ENCODE peak calls at places on chromosomes 12 and 14, in nine cellular contexts. One of them, this sample, is unnamed.

GRCh38 chr14:100567009-100567876 is 20.0 kb downstream of the BEGAIN start:
- DNase-seq in Kasumi-1: no peak
- DNase-seq in omental fat pad: no peak
- DNase-seq in AG10803: no peak
- DNase-seq in stimulated activated effector memory CD8-positive, alpha-beta T cell treated with anti-CD3 and anti-CD28 coated beads, Interleukin-12 subunit alpha, Interleukin-12 subunit beta, amount 100 ng/mL, for 72 hours: no peak
- DNase-seq in neural crest cell: no peak
- DNase-seq in neuronal stem cell: no peak
- DNase-seq in amniotic stem cell: no peak
- DNase-seq in cardiac fibroblast: no peak
- DNase-seq in this sample: no peak

GRCh38 chr12:47504775-47505446 is 200.9 kb downstream of the RPAP3 start:
- DNase-seq in stimulated activated effector memory CD8-positive, alpha-beta T cell treated with anti-CD3 and anti-CD28 coated beads, Interleukin-12 subunit alpha, Interleukin-12 subunit beta, amount 100 ng/mL, for 72 hours: no peak
- DNase-seq in amniotic stem cell: peak; percentile 43
- DNase-seq in Kasumi-1: no peak
- DNase-seq in cardiac fibroblast: peak; percentile 30
- DNase-seq in neuronal stem cell: no peak
- DNase-seq in AG10803: peak; percentile 69
- DNase-seq in omental fat pad: no peak
- DNase-seq in neural crest cell: no peak
- DNase-seq in this sample: no peak

GRCh38 chr12:77845831-77846230 is 15.1 kb downstream of the NAV3 start:
- DNase-seq in AG10803: peak; percentile 18
- DNase-seq in amniotic stem cell: peak; percentile 28
- DNase-seq in stimulated activated effector memory CD8-positive, alpha-beta T cell treated with anti-CD3 and anti-CD28 coated beads, Interleukin-12 subunit alpha, Interleukin-12 subunit beta, amount 100 ng/mL, for 72 hours: no peak
- DNase-seq in omental fat pad: no peak
- DNase-seq in neural crest cell: no peak
- DNase-seq in cardiac fibroblast: peak; percentile 42
- DNase-seq in Kasumi-1: no peak
- DNase-seq in neuronal stem cell: no peak
- DNase-seq in this sample: no peak

GRCh38 chr14:63510538-63510937 is 32.6 kb downstream of the PPP2R5E start:
- DNase-seq in amniotic stem cell: no peak
- DNase-seq in stimulated activated effector memory CD8-positive, alpha-beta T cell treated with anti-CD3 and anti-CD28 coated beads, Interleukin-12 subunit alpha, Interleukin-12 subunit beta, amount 100 ng/mL, for 72 hours: peak; percentile 56
- DNase-seq in cardiac fibroblast: no peak
- DNase-seq in omental fat pad: no peak
- DNase-seq in neuronal stem cell: no peak
- DNase-seq in neural crest cell: no peak
- DNase-seq in AG10803: no peak
- DNase-seq in Kasumi-1: peak; percentile 53
- DNase-seq in this sample: no peak

GRCh38 chr14:70735043-70735442 is 74.3 kb downstream of the MAP3K9 start:
- DNase-seq in omental fat pad: no peak
- DNase-seq in cardiac fibroblast: peak; percentile 10
- DNase-seq in AG10803: no peak
- DNase-seq in neural crest cell: no peak
- DNase-seq in Kasumi-1: no peak
- DNase-seq in stimulated activated effector memory CD8-positive, alpha-beta T cell treated with anti-CD3 and anti-CD28 coated beads, Interleukin-12 subunit alpha, Interleukin-12 subunit beta, amount 100 ng/mL, for 72 hours: no peak
- DNase-seq in neuronal stem cell: no peak
- DNase-seq in amniotic stem cell: no peak
- DNase-seq in this sample: no peak

GRCh38 chr14:61564623-61565091 is 130.7 kb upstream of the HIF1A start:
- DNase-seq in omental fat pad: peak; percentile 24
- DNase-seq in neural crest cell: no peak
- DNase-seq in amniotic stem cell: peak; percentile 75
- DNase-seq in cardiac fibroblast: peak; percentile 94
- DNase-seq in neuronal stem cell: no peak
- DNase-seq in stimulated activated effector memory CD8-positive, alpha-beta T cell treated with anti-CD3 and anti-CD28 coated beads, Interleukin-12 subunit alpha, Interleukin-12 subunit beta, amount 100 ng/mL, for 72 hours: no peak
- DNase-seq in AG10803: peak; percentile 96
- DNase-seq in Kasumi-1: no peak
- DNase-seq in this sample: no peak

GRCh38 chr14:65824285-65824977 is 411.9 kb downstream of the FUT8 start:
- DNase-seq in neural crest cell: peak; percentile 67
- DNase-seq in amniotic stem cell: peak; percentile 43
- DNase-seq in Kasumi-1: peak; percentile 82
- DNase-seq in neuronal stem cell: peak; percentile 47
- DNase-seq in AG10803: peak; percentile 70
- DNase-seq in cardiac fibroblast: peak; percentile 84
- DNase-seq in stimulated activated effector memory CD8-positive, alpha-beta T cell treated with anti-CD3 and anti-CD28 coated beads, Interleukin-12 subunit alpha, Interleukin-12 subunit beta, amount 100 ng/mL, for 72 hours: peak; percentile 72
- DNase-seq in omental fat pad: no peak
- DNase-seq in this sample: peak; percentile 26

GRCh38 chr12:96201272-96202227 is 7.4 kb downstream of the ELK3 start:
- DNase-seq in neuronal stem cell: no peak
- DNase-seq in stimulated activated effector memory CD8-positive, alpha-beta T cell treated with anti-CD3 and anti-CD28 coated beads, Interleukin-12 subunit alpha, Interleukin-12 subunit beta, amount 100 ng/mL, for 72 hours: no peak
- DNase-seq in cardiac fibroblast: no peak
- DNase-seq in amniotic stem cell: no peak
- DNase-seq in Kasumi-1: no peak
- DNase-seq in omental fat pad: no peak
- DNase-seq in AG10803: no peak
- DNase-seq in neural crest cell: no peak
- DNase-seq in this sample: no peak

GRCh38 chr14:69982220-69982795 is 103.1 kb downstream of the SMOC1 start:
- DNase-seq in neuronal stem cell: no peak
- DNase-seq in omental fat pad: no peak
- DNase-seq in cardiac fibroblast: no peak
- DNase-seq in stimulated activated effector memory CD8-positive, alpha-beta T cell treated with anti-CD3 and anti-CD28 coated beads, Interleukin-12 subunit alpha, Interleukin-12 subunit beta, amount 100 ng/mL, for 72 hours: no peak
- DNase-seq in Kasumi-1: no peak
- DNase-seq in AG10803: no peak
- DNase-seq in neural crest cell: no peak
- DNase-seq in amniotic stem cell: no peak
- DNase-seq in this sample: no peak

GRCh38 chr12:130658106-130658505 is 58.0 kb downstream of the RIMBP2 start:
- DNase-seq in omental fat pad: no peak
- DNase-seq in stimulated activated effector memory CD8-positive, alpha-beta T cell treated with anti-CD3 and anti-CD28 coated beads, Interleukin-12 subunit alpha, Interleukin-12 subunit beta, amount 100 ng/mL, for 72 hours: no peak
- DNase-seq in AG10803: no peak
- DNase-seq in amniotic stem cell: no peak
- DNase-seq in cardiac fibroblast: no peak
- DNase-seq in Kasumi-1: no peak
- DNase-seq in neural crest cell: no peak
- DNase-seq in neuronal stem cell: no peak
- DNase-seq in this sample: no peak

GRCh38 chr12:100857418-100857817 is 62.8 kb downstream of the ANO4 start:
- DNase-seq in cardiac fibroblast: no peak
- DNase-seq in neuronal stem cell: no peak
- DNase-seq in amniotic stem cell: no peak
- DNase-seq in AG10803: no peak
- DNase-seq in omental fat pad: no peak
- DNase-seq in Kasumi-1: no peak
- DNase-seq in neural crest cell: no peak
- DNase-seq in stimulated activated effector memory CD8-positive, alpha-beta T cell treated with anti-CD3 and anti-CD28 coated beads, Interleukin-12 subunit alpha, Interleukin-12 subunit beta, amount 100 ng/mL, for 72 hours: no peak
- DNase-seq in this sample: no peak

GRCh38 chr12:92144045-92144630 is 1.5 kb downstream of the BTG1 start:
- DNase-seq in cardiac fibroblast: peak; percentile 98
- DNase-seq in neural crest cell: peak; percentile 60
- DNase-seq in Kasumi-1: peak; percentile 83
- DNase-seq in AG10803: peak; percentile 96
- DNase-seq in neuronal stem cell: peak; percentile 84
- DNase-seq in omental fat pad: no peak
- DNase-seq in amniotic stem cell: peak; percentile 89
- DNase-seq in stimulated activated effector memory CD8-positive, alpha-beta T cell treated with anti-CD3 and anti-CD28 coated beads, Interleukin-12 subunit alpha, Interleukin-12 subunit beta, amount 100 ng/mL, for 72 hours: peak; percentile 81
- DNase-seq in this sample: peak; percentile 46

GRCh38 chr14:88005978-88006851 is 1.3 kb downstream of the GPR65 start:
- DNase-seq in Kasumi-1: peak; percentile 73
- DNase-seq in amniotic stem cell: no peak
- DNase-seq in neural crest cell: no peak
- DNase-seq in cardiac fibroblast: no peak
- DNase-seq in stimulated activated effector memory CD8-positive, alpha-beta T cell treated with anti-CD3 and anti-CD28 coated beads, Interleukin-12 subunit alpha, Interleukin-12 subunit beta, amount 100 ng/mL, for 72 hours: peak; percentile 74
- DNase-seq in neuronal stem cell: no peak
- DNase-seq in AG10803: peak; percentile 15
- DNase-seq in omental fat pad: no peak
- DNase-seq in this sample: peak; percentile 49

GRCh38 chr14:74382231-74382630 is 34.0 kb downstream of the VRTN start:
- DNase-seq in omental fat pad: no peak
- DNase-seq in AG10803: no peak
- DNase-seq in cardiac fibroblast: no peak
- DNase-seq in Kasumi-1: no peak
- DNase-seq in amniotic stem cell: no peak
- DNase-seq in neuronal stem cell: no peak
- DNase-seq in stimulated activated effector memory CD8-positive, alpha-beta T cell treated with anti-CD3 and anti-CD28 coated beads, Interleukin-12 subunit alpha, Interleukin-12 subunit beta, amount 100 ng/mL, for 72 hours: no peak
- DNase-seq in neural crest cell: no peak
- DNase-seq in this sample: no peak

GRCh38 chr14:90443161-90444076 is 46.6 kb downstream of the CALM1 start:
- DNase-seq in omental fat pad: no peak
- DNase-seq in stimulated activated effector memory CD8-positive, alpha-beta T cell treated with anti-CD3 and anti-CD28 coated beads, Interleukin-12 subunit alpha, Interleukin-12 subunit beta, amount 100 ng/mL, for 72 hours: no peak
- DNase-seq in cardiac fibroblast: no peak
- DNase-seq in neuronal stem cell: no peak
- DNase-seq in AG10803: no peak
- DNase-seq in Kasumi-1: no peak
- DNase-seq in neural crest cell: no peak
- DNase-seq in amniotic stem cell: no peak
- DNase-seq in this sample: no peak

GRCh38 chr12:62840311-62840710 is 94.6 kb downstream of the PPM1H start:
- DNase-seq in cardiac fibroblast: no peak
- DNase-seq in amniotic stem cell: no peak
- DNase-seq in neuronal stem cell: no peak
- DNase-seq in neural crest cell: no peak
- DNase-seq in AG10803: peak; percentile 22
- DNase-seq in Kasumi-1: no peak
- DNase-seq in omental fat pad: no peak
- DNase-seq in stimulated activated effector memory CD8-positive, alpha-beta T cell treated with anti-CD3 and anti-CD28 coated beads, Interleukin-12 subunit alpha, Interleukin-12 subunit beta, amount 100 ng/mL, for 72 hours: no peak
- DNase-seq in this sample: no peak

GRCh38 chr12:77816196-77816595 is 14.5 kb upstream of the NAV3 start:
- DNase-seq in omental fat pad: no peak
- DNase-seq in Kasumi-1: no peak
- DNase-seq in neuronal stem cell: no peak
- DNase-seq in neural crest cell: no peak
- DNase-seq in AG10803: no peak
- DNase-seq in cardiac fibroblast: no peak
- DNase-seq in amniotic stem cell: no peak
- DNase-seq in stimulated activated effector memory CD8-positive, alpha-beta T cell treated with anti-CD3 and anti-CD28 coated beads, Interleukin-12 subunit alpha, Interleukin-12 subunit beta, amount 100 ng/mL, for 72 hours: no peak
- DNase-seq in this sample: no peak

GRCh38 chr14:71395151-71395604 is 487.9 kb downstream of the PCNX1 start:
- DNase-seq in neural crest cell: no peak
- DNase-seq in amniotic stem cell: no peak
- DNase-seq in cardiac fibroblast: peak; percentile 33
- DNase-seq in omental fat pad: no peak
- DNase-seq in neuronal stem cell: no peak
- DNase-seq in Kasumi-1: no peak
- DNase-seq in AG10803: peak; percentile 86
- DNase-seq in stimulated activated effector memory CD8-positive, alpha-beta T cell treated with anti-CD3 and anti-CD28 coated beads, Interleukin-12 subunit alpha, Interleukin-12 subunit beta, amount 100 ng/mL, for 72 hours: peak; percentile 66
- DNase-seq in this sample: no peak

GRCh38 chr14:63200767-63201166 is 3.5 kb upstream of the RHOJ start:
- DNase-seq in Kasumi-1: no peak
- DNase-seq in AG10803: no peak
- DNase-seq in omental fat pad: no peak
- DNase-seq in neural crest cell: no peak
- DNase-seq in cardiac fibroblast: no peak
- DNase-seq in neuronal stem cell: no peak
- DNase-seq in amniotic stem cell: no peak
- DNase-seq in stimulated activated effector memory CD8-positive, alpha-beta T cell treated with anti-CD3 and anti-CD28 coated beads, Interleukin-12 subunit alpha, Interleukin-12 subunit beta, amount 100 ng/mL, for 72 hours: no peak
- DNase-seq in this sample: no peak

GRCh38 chr12:108150436-108150835 is 21.3 kb downstream of the WSCD2 start:
- DNase-seq in AG10803: no peak
- DNase-seq in neural crest cell: no peak
- DNase-seq in stimulated activated effector memory CD8-positive, alpha-beta T cell treated with anti-CD3 and anti-CD28 coated beads, Interleukin-12 subunit alpha, Interleukin-12 subunit beta, amount 100 ng/mL, for 72 hours: no peak
- DNase-seq in Kasumi-1: no peak
- DNase-seq in omental fat pad: no peak
- DNase-seq in neuronal stem cell: no peak
- DNase-seq in cardiac fibroblast: no peak
- DNase-seq in amniotic stem cell: no peak
- DNase-seq in this sample: no peak

GRCh38 chr12:15278816-15279658 is 43.3 kb upstream of the PTPRO start:
- DNase-seq in neuronal stem cell: no peak
- DNase-seq in omental fat pad: no peak
- DNase-seq in AG10803: peak; percentile 81
- DNase-seq in amniotic stem cell: no peak
- DNase-seq in Kasumi-1: peak; percentile 80
- DNase-seq in stimulated activated effector memory CD8-positive, alpha-beta T cell treated with anti-CD3 and anti-CD28 coated beads, Interleukin-12 subunit alpha, Interleukin-12 subunit beta, amount 100 ng/mL, for 72 hours: no peak
- DNase-seq in cardiac fibroblast: peak; percentile 85
- DNase-seq in neural crest cell: no peak
- DNase-seq in this sample: no peak

GRCh38 chr14:30227871-30228270 is 300.2 kb upstream of the PRKD1 start:
- DNase-seq in stimulated activated effector memory CD8-positive, alpha-beta T cell treated with anti-CD3 and anti-CD28 coated beads, Interleukin-12 subunit alpha, Interleukin-12 subunit beta, amount 100 ng/mL, for 72 hours: no peak
- DNase-seq in amniotic stem cell: no peak
- DNase-seq in AG10803: peak; percentile 58
- DNase-seq in cardiac fibroblast: peak; percentile 68
- DNase-seq in omental fat pad: no peak
- DNase-seq in Kasumi-1: no peak
- DNase-seq in neuronal stem cell: no peak
- DNase-seq in neural crest cell: no peak
- DNase-seq in this sample: no peak

GRCh38 chr12:107776171-107776570 is 1.7 kb downstream of the ASCL4 start:
- DNase-seq in Kasumi-1: no peak
- DNase-seq in stimulated activated effector memory CD8-positive, alpha-beta T cell treated with anti-CD3 and anti-CD28 coated beads, Interleukin-12 subunit alpha, Interleukin-12 subunit beta, amount 100 ng/mL, for 72 hours: no peak
- DNase-seq in cardiac fibroblast: no peak
- DNase-seq in omental fat pad: no peak
- DNase-seq in AG10803: no peak
- DNase-seq in neuronal stem cell: no peak
- DNase-seq in amniotic stem cell: no peak
- DNase-seq in neural crest cell: no peak
- DNase-seq in this sample: no peak

GRCh38 chr12:122641976-122642375 is 61.2 kb downstream of the HCAR2 start:
- DNase-seq in neural crest cell: no peak
- DNase-seq in omental fat pad: no peak
- DNase-seq in AG10803: peak; percentile 18
- DNase-seq in stimulated activated effector memory CD8-positive, alpha-beta T cell treated with anti-CD3 and anti-CD28 coated beads, Interleukin-12 subunit alpha, Interleukin-12 subunit beta, amount 100 ng/mL, for 72 hours: no peak
- DNase-seq in cardiac fibroblast: peak; percentile 38
- DNase-seq in amniotic stem cell: no peak
- DNase-seq in Kasumi-1: no peak
- DNase-seq in neuronal stem cell: no peak
- DNase-seq in this sample: no peak

GRCh38 chr12:111030800-111031199 is 110.4 kb upstream of the MYL2 start:
- DNase-seq in Kasumi-1: no peak
- DNase-seq in neuronal stem cell: no peak
- DNase-seq in stimulated activated effector memory CD8-positive, alpha-beta T cell treated with anti-CD3 and anti-CD28 coated beads, Interleukin-12 subunit alpha, Interleukin-12 subunit beta, amount 100 ng/mL, for 72 hours: no peak
- DNase-seq in cardiac fibroblast: no peak
- DNase-seq in omental fat pad: no peak
- DNase-seq in AG10803: no peak
- DNase-seq in amniotic stem cell: no peak
- DNase-seq in neural crest cell: no peak
- DNase-seq in this sample: no peak

GRCh38 chr14:31962920-31963319 is 114.2 kb upstream of the ARHGAP5 start:
- DNase-seq in neuronal stem cell: peak; percentile 42
- DNase-seq in stimulated activated effector memory CD8-positive, alpha-beta T cell treated with anti-CD3 and anti-CD28 coated beads, Interleukin-12 subunit alpha, Interleukin-12 subunit beta, amount 100 ng/mL, for 72 hours: no peak
- DNase-seq in omental fat pad: no peak
- DNase-seq in cardiac fibroblast: no peak
- DNase-seq in amniotic stem cell: no peak
- DNase-seq in Kasumi-1: no peak
- DNase-seq in neural crest cell: no peak
- DNase-seq in AG10803: no peak
- DNase-seq in this sample: no peak

GRCh38 chr12:131860472-131861260 is 32.5 kb downstream of the MMP17 start:
- DNase-seq in AG10803: peak; percentile 86
- DNase-seq in amniotic stem cell: no peak
- DNase-seq in neuronal stem cell: peak; percentile 21
- DNase-seq in omental fat pad: no peak
- DNase-seq in Kasumi-1: no peak
- DNase-seq in cardiac fibroblast: peak; percentile 65
- DNase-seq in neural crest cell: no peak
- DNase-seq in stimulated activated effector memory CD8-positive, alpha-beta T cell treated with anti-CD3 and anti-CD28 coated beads, Interleukin-12 subunit alpha, Interleukin-12 subunit beta, amount 100 ng/mL, for 72 hours: no peak
- DNase-seq in this sample: no peak

GRCh38 chr12:104485651-104486341 is 29.0 kb downstream of the CHST11 start:
- DNase-seq in cardiac fibroblast: no peak
- DNase-seq in stimulated activated effector memory CD8-positive, alpha-beta T cell treated with anti-CD3 and anti-CD28 coated beads, Interleukin-12 subunit alpha, Interleukin-12 subunit beta, amount 100 ng/mL, for 72 hours: no peak
- DNase-seq in neural crest cell: no peak
- DNase-seq in AG10803: no peak
- DNase-seq in amniotic stem cell: no peak
- DNase-seq in neuronal stem cell: no peak
- DNase-seq in Kasumi-1: peak; percentile 87
- DNase-seq in omental fat pad: no peak
- DNase-seq in this sample: no peak

GRCh38 chr12:100141998-100142850 is 450 bp downstream of the BLTP3B start:
- DNase-seq in Kasumi-1: peak; percentile 64
- DNase-seq in neuronal stem cell: peak; percentile 60
- DNase-seq in amniotic stem cell: no peak
- DNase-seq in omental fat pad: no peak
- DNase-seq in AG10803: peak; percentile 11
- DNase-seq in neural crest cell: peak; percentile 65
- DNase-seq in stimulated activated effector memory CD8-positive, alpha-beta T cell treated with anti-CD3 and anti-CD28 coated beads, Interleukin-12 subunit alpha, Interleukin-12 subunit beta, amount 100 ng/mL, for 72 hours: peak; percentile 75
- DNase-seq in cardiac fibroblast: peak; percentile 20
- DNase-seq in this sample: peak; percentile 16

GRCh38 chr12:2126676-2127406 is 74.1 kb downstream of the CACNA1C start:
- DNase-seq in amniotic stem cell: no peak
- DNase-seq in neural crest cell: no peak
- DNase-seq in omental fat pad: no peak
- DNase-seq in cardiac fibroblast: no peak
- DNase-seq in AG10803: no peak
- DNase-seq in Kasumi-1: no peak
- DNase-seq in neuronal stem cell: no peak
- DNase-seq in stimulated activated effector memory CD8-positive, alpha-beta T cell treated with anti-CD3 and anti-CD28 coated beads, Interleukin-12 subunit alpha, Interleukin-12 subunit beta, amount 100 ng/mL, for 72 hours: no peak
- DNase-seq in this sample: no peak

GRCh38 chr14:94819531-94819930 is 49.6 kb upstream of the GSC start:
- DNase-seq in stimulated activated effector memory CD8-positive, alpha-beta T cell treated with anti-CD3 and anti-CD28 coated beads, Interleukin-12 subunit alpha, Interleukin-12 subunit beta, amount 100 ng/mL, for 72 hours: no peak
- DNase-seq in cardiac fibroblast: no peak
- DNase-seq in amniotic stem cell: no peak
- DNase-seq in neural crest cell: no peak
- DNase-seq in omental fat pad: no peak
- DNase-seq in Kasumi-1: no peak
- DNase-seq in neuronal stem cell: no peak
- DNase-seq in AG10803: no peak
- DNase-seq in this sample: no peak